ENCODE peak calls at places on chromosomes 3 and 15, in five cellular contexts. F is occipital lobe, L is AG09319, C is LoVo, O is pulmonary artery endothelial cell. Z is an unnamed sample.

GRCh38 chr3:117962750-117963149 is 1071.9 kb downstream of the IGSF11 start:
- DNase-seq in O (no peak), L (no peak), C (no peak), F (no peak), Z (no peak)

GRCh38 chr3:172139528-172140276 is 100.3 kb downstream of the FNDC3B start:
- DNase-seq in O (no peak), L (no peak), C (no peak), F (no peak), Z (no peak)

GRCh38 chr15:79372428-79372827 is 59.7 kb upstream of the MINAR1 start:
- DNase-seq in L (no peak), O (no peak), C (no peak), F (no peak), Z (no peak)

GRCh38 chr15:80567721-80568157 is 127.4 kb upstream of the ABHD17C start:
- DNase-seq in C (peak; percentile 69), F (peak; percentile 60), O (peak; percentile 71), L (peak; percentile 85), Z (peak; percentile 88)

GRCh38 chr15:24954783-24955548 is at the start of the genes SNRPN and SNURF:
- DNase-seq in O (peak; percentile 27), C (no peak), F (peak; percentile 63), L (peak; percentile 28), Z (peak; percentile 71)

GRCh38 chr15:78033864-78034263 is 43.6 kb downstream of the TBC1D2B start:
- DNase-seq in L (no peak), F (no peak), C (no peak), O (peak; percentile 40), Z (peak; percentile 34)

GRCh38 chr3:71498543-71498942 is 85.0 kb downstream of the FOXP1 start:
- DNase-seq in F (no peak), O (no peak), C (no peak), L (no peak), Z (no peak)

GRCh38 chr15:44034933-44035624 is 160.0 kb downstream of the FRMD5 start:
- DNase-seq in C (no peak), O (peak; percentile 69), F (peak; percentile 10), L (no peak), Z (no peak)

GRCh38 chr3:105456017-105456416 is 89.3 kb downstream of the ALCAM start:
- DNase-seq in O (no peak), F (no peak), L (no peak), C (no peak), Z (no peak)

GRCh38 chr3:110149763-110150162 is 812.4 kb upstream of the DPPA4 start:
- DNase-seq in C (no peak), O (no peak), F (no peak), L (no peak), Z (no peak)

GRCh38 chr3:186386883-186387560 is 25.0 kb upstream of the DGKG start:
- DNase-seq in O (no peak), L (no peak), C (no peak), F (no peak), Z (no peak)

GRCh38 chr3:151236316-151236715 is 33.3 kb upstream of the GPR171 start:
- DNase-seq in F (no peak), L (no peak), O (no peak), C (no peak), Z (peak; percentile 35)

GRCh38 chr15:57227899-57228298 is 148.4 kb upstream of the CGNL1 start:
- DNase-seq in L (peak; percentile 83), C (no peak), O (no peak), F (no peak), Z (peak; percentile 76)

GRCh38 chr3:132004571-132004970 is 30.2 kb downstream of the CPNE4 start:
- DNase-seq in F (no peak), L (no peak), O (no peak), C (no peak), Z (no peak)

GRCh38 chr3:16516695-16517481 is 3.4 kb upstream of the RFTN1 start:
- DNase-seq in F (no peak), O (peak; percentile 40), C (no peak), L (no peak), Z (peak; percentile 78)

GRCh38 chr15:79872358-79873017 is 24.3 kb downstream of the MTHFS start:
- DNase-seq in O (no peak), C (no peak), L (peak; percentile 0), F (no peak), Z (peak; percentile 80)

GRCh38 chr3:140319801-140320200 is 358.1 kb upstream of the TRIM42 start:
- DNase-seq in L (no peak), O (no peak), C (no peak), F (no peak), Z (no peak)

GRCh38 chr3:37170097-37170496 is 4.3 kb downstream of the LRRFIP2 start:
- DNase-seq in C (no peak), L (no peak), F (no peak), O (no peak), Z (peak; percentile 70)

GRCh38 chr3:157718835-157719234 is 215.6 kb upstream of the VEPH1 start:
- DNase-seq in O (no peak), L (no peak), C (no peak), F (no peak), Z (no peak)

GRCh38 chr15:89999676-90000174 is 1.4 kb upstream of the ZNF710 start:
- DNase-seq in C (no peak), O (no peak), L (no peak), F (no peak), Z (peak; percentile 20)

GRCh38 chr3:134334231-134334900 is 39.9 kb downstream of the AMOTL2 start:
- DNase-seq in F (no peak), C (no peak), O (no peak), L (no peak), Z (no peak)

GRCh38 chr3:155325263-155325835 is 31.9 kb upstream of the STRIT1 start:
- DNase-seq in L (no peak), O (no peak), C (peak; percentile 19), F (no peak), Z (no peak)

GRCh38 chr3:160133757-160134156 is 91.5 kb upstream of the C3orf80 start:
- DNase-seq in F (no peak), L (no peak), O (no peak), C (peak; percentile 62), Z (no peak)

GRCh38 chr15:40265355-40265754 is 17.5 kb downstream of the ANKRD63 start:
- DNase-seq in C (no peak), L (no peak), F (no peak), O (no peak), Z (no peak)

GRCh38 chr3:97823503-97824004 is 1.7 kb downstream of the CRYBG3 start:
- DNase-seq in L (no peak), C (no peak), O (no peak), F (no peak), Z (peak; percentile 22)

GRCh38 chr3:53464424-53464823 is 30.0 kb upstream of the CACNA1D start:
- DNase-seq in C (peak; percentile 51), F (no peak), L (no peak), O (no peak), Z (no peak)

GRCh38 chr15:70974004-70974832 is 81.6 kb downstream of the LRRC49 start:
- DNase-seq in L (peak; percentile 24), O (peak; percentile 13), C (peak; percentile 60), F (no peak), Z (peak; percentile 69)

GRCh38 chr3:106850429-106850828 is 526.8 kb upstream of the CCDC54 start:
- DNase-seq in C (no peak), O (no peak), L (no peak), F (no peak), Z (no peak)

GRCh38 chr3:52831500-52832301 is 1.2 kb upstream of the ITIH4 start:
- DNase-seq in F (peak; percentile 28), O (peak; percentile 17), L (peak; percentile 51), C (peak; percentile 78), Z (peak; percentile 81)

GRCh38 chr15:22786868-22787698 is 639 bp downstream of the NIPA1 start:
- DNase-seq in F (peak; percentile 50), L (no peak), O (no peak), C (peak; percentile 18), Z (peak; percentile 36)

Z was measured in fibroblast of villous mesenchyme.